ENCODE peak calls at places on chromosomes 13 and 19, in eight cellular contexts. One of them, this sample, is unnamed.

GRCh38 chr13:36344173-36344572 is 2.0 kb downstream of the SPART start:
- DNase-seq in astrocyte of the spinal cord: no peak
- DNase-seq in KBM-7: peak
- DNase-seq in NCI-H1105: no peak
- DNase-seq in glutamatergic neuron: no peak
- DNase-seq in aorta: no peak
- DNase-seq in GM12892: no peak
- DNase-seq in Daoy: peak
- DNase-seq in this sample: no peak

GRCh38 chr19:35675589-35676140 is 9.3 kb downstream of the UPK1A start:
- DNase-seq in astrocyte of the spinal cord: no peak
- DNase-seq in KBM-7: no peak
- DNase-seq in NCI-H1105: no peak
- DNase-seq in glutamatergic neuron: no peak
- DNase-seq in aorta: no peak
- DNase-seq in GM12892: no peak
- DNase-seq in Daoy: no peak
- DNase-seq in this sample: peak

GRCh38 chr13:44373601-44374347 is at the start of gene SERP2:
- DNase-seq in astrocyte of the spinal cord: peak
- DNase-seq in KBM-7: no peak
- DNase-seq in NCI-H1105: no peak
- DNase-seq in glutamatergic neuron: peak
- DNase-seq in aorta: peak
- DNase-seq in GM12892: no peak
- DNase-seq in Daoy: no peak
- DNase-seq in this sample: no peak

GRCh38 chr19:40962460-40962961 is 28.6 kb upstream of the CYP2B6 start:
- DNase-seq in astrocyte of the spinal cord: peak
- DNase-seq in KBM-7: no peak
- DNase-seq in NCI-H1105: no peak
- DNase-seq in glutamatergic neuron: no peak
- DNase-seq in aorta: no peak
- DNase-seq in GM12892: no peak
- DNase-seq in Daoy: peak
- DNase-seq in this sample: no peak

GRCh38 chr19:33812388-33813330 is 16.0 kb downstream of the KCTD15 start:
- DNase-seq in astrocyte of the spinal cord: no peak
- DNase-seq in KBM-7: no peak
- DNase-seq in NCI-H1105: no peak
- DNase-seq in glutamatergic neuron: no peak
- DNase-seq in aorta: no peak
- DNase-seq in GM12892: no peak
- DNase-seq in Daoy: no peak
- DNase-seq in this sample: peak

GRCh38 chr19:57242821-57243220 is 2.4 kb downstream of the ZNF805 start:
- DNase-seq in astrocyte of the spinal cord: no peak
- DNase-seq in KBM-7: no peak
- DNase-seq in NCI-H1105: no peak
- DNase-seq in glutamatergic neuron: no peak
- DNase-seq in aorta: no peak
- DNase-seq in GM12892: no peak
- DNase-seq in Daoy: no peak
- DNase-seq in this sample: no peak

GRCh38 chr13:113860051-113860471 is 3.8 kb downstream of the GAS6 start:
- DNase-seq in astrocyte of the spinal cord: no peak
- DNase-seq in KBM-7: no peak
- DNase-seq in NCI-H1105: no peak
- DNase-seq in glutamatergic neuron: no peak
- DNase-seq in aorta: no peak
- DNase-seq in GM12892: no peak
- DNase-seq in Daoy: no peak
- DNase-seq in this sample: no peak

GRCh38 chr19:11179716-11180297 is 17.5 kb downstream of the KANK2 start:
- DNase-seq in astrocyte of the spinal cord: no peak
- DNase-seq in KBM-7: no peak
- DNase-seq in NCI-H1105: no peak
- DNase-seq in glutamatergic neuron: no peak
- DNase-seq in aorta: no peak
- DNase-seq in GM12892: peak
- DNase-seq in Daoy: peak
- DNase-seq in this sample: no peak

GRCh38 chr13:39411501-39411900 is 191.5 kb downstream of the LHFPL6 start:
- DNase-seq in astrocyte of the spinal cord: no peak
- DNase-seq in KBM-7: no peak
- DNase-seq in NCI-H1105: no peak
- DNase-seq in glutamatergic neuron: no peak
- DNase-seq in aorta: no peak
- DNase-seq in GM12892: no peak
- DNase-seq in Daoy: no peak
- DNase-seq in this sample: no peak

GRCh38 chr19:2661615-2662014 is 40.9 kb downstream of the GNG7 start:
- DNase-seq in astrocyte of the spinal cord: no peak
- DNase-seq in KBM-7: peak
- DNase-seq in NCI-H1105: no peak
- DNase-seq in glutamatergic neuron: no peak
- DNase-seq in aorta: no peak
- DNase-seq in GM12892: no peak
- DNase-seq in Daoy: no peak
- DNase-seq in this sample: peak